ENCODE peak calls at places on chromosomes 11 and 22, in seven cellular contexts. One of them, this sample, is unnamed.

GRCh38 chr22:37643225-37643847 is 3.9 kb downstream of the SH3BP1 start:
- DNase-seq in stomach: peak
- DNase-seq in transverse colon: peak
- DNase-seq in endothelial cell of umbilical vein: peak
- DNase-seq in body of pancreas: peak
- DNase-seq in uterus: peak
- DNase-seq in adrenal gland: peak
- DNase-seq in this sample: no peak

GRCh38 chr11:118911880-118912741 is 13.6 kb downstream of the BCL9L start:
- DNase-seq in stomach: no peak
- DNase-seq in transverse colon: peak
- DNase-seq in endothelial cell of umbilical vein: peak
- DNase-seq in body of pancreas: peak
- DNase-seq in uterus: peak
- DNase-seq in adrenal gland: peak
- DNase-seq in this sample: no peak

GRCh38 chr11:19660076-19660475 is 52.6 kb upstream of the NAV2 start:
- DNase-seq in stomach: no peak
- DNase-seq in transverse colon: no peak
- DNase-seq in endothelial cell of umbilical vein: peak
- DNase-seq in body of pancreas: no peak
- DNase-seq in uterus: no peak
- DNase-seq in adrenal gland: no peak
- DNase-seq in this sample: no peak

GRCh38 chr11:95364324-95365295 is 133.6 kb upstream of the SESN3 start:
- DNase-seq in stomach: no peak
- DNase-seq in transverse colon: no peak
- DNase-seq in endothelial cell of umbilical vein: no peak
- DNase-seq in body of pancreas: no peak
- DNase-seq in uterus: no peak
- DNase-seq in adrenal gland: no peak
- DNase-seq in this sample: no peak

GRCh38 chr11:46048198-46048597 is 73.1 kb downstream of the PHF21A start:
- DNase-seq in stomach: no peak
- DNase-seq in transverse colon: no peak
- DNase-seq in endothelial cell of umbilical vein: no peak
- DNase-seq in body of pancreas: no peak
- DNase-seq in uterus: no peak
- DNase-seq in adrenal gland: no peak
- DNase-seq in this sample: no peak

GRCh38 chr22:35940166-35940565 is 88.5 kb downstream of the RBFOX2 start:
- DNase-seq in stomach: no peak
- DNase-seq in transverse colon: no peak
- DNase-seq in endothelial cell of umbilical vein: no peak
- DNase-seq in body of pancreas: no peak
- DNase-seq in uterus: no peak
- DNase-seq in adrenal gland: no peak
- DNase-seq in this sample: no peak

GRCh38 chr11:64843971-64844329 is 503 bp downstream of the CDC42BPG start:
- DNase-seq in stomach: no peak
- DNase-seq in transverse colon: no peak
- DNase-seq in endothelial cell of umbilical vein: no peak
- DNase-seq in body of pancreas: peak
- DNase-seq in uterus: no peak
- DNase-seq in adrenal gland: no peak
- DNase-seq in this sample: no peak

GRCh38 chr11:12264361-12264760 is 113.0 kb upstream of the PARVA start:
- DNase-seq in stomach: no peak
- DNase-seq in transverse colon: no peak
- DNase-seq in endothelial cell of umbilical vein: no peak
- DNase-seq in body of pancreas: no peak
- DNase-seq in uterus: no peak
- DNase-seq in adrenal gland: no peak
- DNase-seq in this sample: no peak

GRCh38 chr11:4607111-4607510 is 920 bp downstream of the TRIM68 start:
- DNase-seq in stomach: no peak
- DNase-seq in transverse colon: no peak
- DNase-seq in endothelial cell of umbilical vein: peak
- DNase-seq in body of pancreas: no peak
- DNase-seq in uterus: no peak
- DNase-seq in adrenal gland: no peak
- DNase-seq in this sample: no peak

GRCh38 chr11:56886465-56886864 is 102.2 kb upstream of the OR5AK2 start:
- DNase-seq in stomach: no peak
- DNase-seq in transverse colon: no peak
- DNase-seq in endothelial cell of umbilical vein: no peak
- DNase-seq in body of pancreas: no peak
- DNase-seq in uterus: no peak
- DNase-seq in adrenal gland: no peak
- DNase-seq in this sample: no peak

GRCh38 chr22:45994516-45995404 is 17.8 kb upstream of the WNT7B start:
- DNase-seq in stomach: peak
- DNase-seq in transverse colon: peak
- DNase-seq in endothelial cell of umbilical vein: peak
- DNase-seq in body of pancreas: peak
- DNase-seq in uterus: peak
- DNase-seq in adrenal gland: peak
- DNase-seq in this sample: no peak
- TF ChIP-seq POLR2A in stomach: no peak
- TF ChIP-seq POLR2A in transverse colon: no peak
- TF ChIP-seq POLR2A in endothelial cell of umbilical vein: no peak
- TF ChIP-seq POLR2A in body of pancreas: no peak
- TF ChIP-seq POLR2A in uterus: no peak
- TF ChIP-seq POLR2A in adrenal gland: no peak
- TF ChIP-seq POLR2A in this sample: no peak

DNA sequence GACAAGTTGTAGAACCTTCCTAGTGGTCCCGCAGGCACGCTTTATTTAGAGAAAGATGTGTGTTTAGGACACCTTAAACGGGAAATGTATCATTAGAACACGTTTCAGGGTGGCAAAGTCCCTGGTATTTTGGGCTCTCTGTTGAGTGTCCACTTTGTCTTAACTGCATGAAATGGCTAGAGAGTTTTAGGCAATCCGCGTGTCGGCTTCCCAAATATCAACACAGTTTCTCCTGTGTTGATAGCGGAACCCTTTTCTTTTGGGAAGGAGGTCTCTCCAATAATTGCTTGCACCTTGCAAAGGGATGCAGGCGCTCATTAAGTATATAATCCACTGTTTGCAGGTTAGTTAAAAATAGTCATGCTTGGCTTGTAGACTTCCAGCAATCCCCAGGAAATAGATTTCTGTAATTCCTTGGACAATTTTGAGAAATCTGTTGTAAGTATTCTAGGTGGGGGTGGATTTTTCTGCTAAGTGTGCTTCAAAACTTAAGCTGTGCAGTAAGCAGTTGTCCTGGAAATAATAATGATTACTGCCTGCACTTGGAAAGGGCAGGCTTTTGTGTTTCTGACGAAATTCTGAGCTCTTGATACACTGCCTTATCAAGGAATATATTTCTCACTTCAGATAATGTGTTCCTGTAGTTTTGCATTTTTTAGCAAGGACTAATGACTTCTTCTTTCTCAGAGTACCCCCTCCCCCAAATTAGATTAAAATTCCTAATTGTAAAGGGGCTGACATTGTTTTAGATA is 120.1 kb downstream of the HIPK3 start:
- DNase-seq in stomach: no peak
- DNase-seq in transverse colon: no peak
- DNase-seq in endothelial cell of umbilical vein: peak
- DNase-seq in body of pancreas: no peak
- DNase-seq in uterus: no peak
- DNase-seq in adrenal gland: no peak
- DNase-seq in this sample: no peak
- H3K4me3 ChIP-seq in stomach: peak
- H3K4me3 ChIP-seq in transverse colon: no peak
- H3K4me3 ChIP-seq in endothelial cell of umbilical vein: peak
- H3K4me3 ChIP-seq in body of pancreas: no peak
- H3K4me3 ChIP-seq in uterus: no peak
- H3K4me3 ChIP-seq in adrenal gland: no peak
- H3K4me3 ChIP-seq in this sample: peak

GRCh38 chr11:115185507-115185906 is 318.7 kb downstream of the CADM1 start:
- DNase-seq in stomach: no peak
- DNase-seq in transverse colon: no peak
- DNase-seq in endothelial cell of umbilical vein: no peak
- DNase-seq in body of pancreas: no peak
- DNase-seq in uterus: no peak
- DNase-seq in adrenal gland: no peak
- DNase-seq in this sample: no peak
- TF ChIP-seq POLR2A in stomach: no peak
- TF ChIP-seq POLR2A in transverse colon: no peak
- TF ChIP-seq POLR2A in endothelial cell of umbilical vein: no peak
- TF ChIP-seq POLR2A in body of pancreas: no peak
- TF ChIP-seq POLR2A in uterus: no peak
- TF ChIP-seq POLR2A in adrenal gland: no peak
- TF ChIP-seq POLR2A in this sample: no peak

DNA sequence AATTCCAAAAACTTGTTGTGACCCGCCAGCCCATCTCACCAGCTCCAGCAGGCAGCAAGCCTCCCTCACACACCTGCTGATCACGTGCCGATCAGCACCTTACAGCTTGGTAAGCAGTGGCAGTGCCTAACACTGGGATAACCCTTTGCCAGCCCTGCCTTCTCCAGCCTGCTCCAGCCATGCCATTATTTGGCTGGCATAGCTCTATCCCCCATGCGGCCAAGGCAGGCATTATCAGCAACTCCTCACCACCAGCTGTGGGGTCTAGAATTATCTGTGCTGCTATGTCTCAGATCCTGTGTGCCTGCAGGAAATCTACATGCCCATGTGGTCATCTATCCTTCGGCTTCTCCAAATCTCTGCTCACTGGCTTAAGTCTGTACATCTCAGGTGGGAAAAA is 215.0 kb downstream of the ST3GAL4 start:
- DNase-seq in stomach: no peak
- DNase-seq in transverse colon: no peak
- DNase-seq in endothelial cell of umbilical vein: no peak
- DNase-seq in body of pancreas: no peak
- DNase-seq in uterus: no peak
- DNase-seq in adrenal gland: no peak
- DNase-seq in this sample: no peak
- H3K4me3 ChIP-seq in stomach: no peak
- H3K4me3 ChIP-seq in transverse colon: no peak
- H3K4me3 ChIP-seq in endothelial cell of umbilical vein: no peak
- H3K4me3 ChIP-seq in body of pancreas: no peak
- H3K4me3 ChIP-seq in uterus: no peak
- H3K4me3 ChIP-seq in adrenal gland: no peak
- H3K4me3 ChIP-seq in this sample: no peak

GRCh38 chr11:61629082-61629481 is 48.2 kb upstream of the SYT7 start:
- DNase-seq in stomach: no peak
- DNase-seq in transverse colon: no peak
- DNase-seq in endothelial cell of umbilical vein: no peak
- DNase-seq in body of pancreas: no peak
- DNase-seq in uterus: no peak
- DNase-seq in adrenal gland: no peak
- DNase-seq in this sample: no peak

GRCh38 chr11:61625525-61625924 is 44.6 kb upstream of the SYT7 start:
- DNase-seq in stomach: no peak
- DNase-seq in transverse colon: no peak
- DNase-seq in endothelial cell of umbilical vein: no peak
- DNase-seq in body of pancreas: no peak
- DNase-seq in uterus: no peak
- DNase-seq in adrenal gland: no peak
- DNase-seq in this sample: no peak

GRCh38 chr11:61626580-61627380 is 45.9 kb upstream of the SYT7 start:
- DNase-seq in stomach: peak
- DNase-seq in transverse colon: peak
- DNase-seq in endothelial cell of umbilical vein: no peak
- DNase-seq in body of pancreas: peak
- DNase-seq in uterus: no peak
- DNase-seq in adrenal gland: peak
- DNase-seq in this sample: no peak

GRCh38 chr11:61630104-61630503 is 49.2 kb upstream of the SYT7 start:
- DNase-seq in stomach: no peak
- DNase-seq in transverse colon: no peak
- DNase-seq in endothelial cell of umbilical vein: no peak
- DNase-seq in body of pancreas: no peak
- DNase-seq in uterus: no peak
- DNase-seq in adrenal gland: no peak
- DNase-seq in this sample: no peak

GRCh38 chr11:61627831-61628753 is 47.2 kb upstream of the SYT7 start:
- DNase-seq in stomach: peak
- DNase-seq in transverse colon: peak
- DNase-seq in endothelial cell of umbilical vein: peak
- DNase-seq in body of pancreas: peak
- DNase-seq in uterus: peak
- DNase-seq in adrenal gland: peak
- DNase-seq in this sample: no peak
- TF ChIP-seq POLR2A in stomach: no peak
- TF ChIP-seq POLR2A in transverse colon: no peak
- TF ChIP-seq POLR2A in endothelial cell of umbilical vein: no peak
- TF ChIP-seq POLR2A in body of pancreas: no peak
- TF ChIP-seq POLR2A in uterus: no peak
- TF ChIP-seq POLR2A in adrenal gland: no peak
- TF ChIP-seq POLR2A in this sample: no peak